ENCODE peak calls at places on chromosomes 11 and 22, in four cellular contexts. Y is AG10803, I is fibroblast of lung, Z is lower leg skin. D is an unnamed sample.

GRCh38 chr11:120065876-120066275 is 72.0 kb downstream of the TRIM29 start:
- DNase-seq in Y (no peak), I (no peak), Z (no peak), D (no peak)

GRCh38 chr11:122038543-122038942 is 77.5 kb downstream of the BLID start:
- DNase-seq in Y (peak; percentile 99), I (peak; percentile 96), Z (no peak), D (peak; percentile 95)

GRCh38 chr11:56533054-56533740 is 9.9 kb downstream of the OR5M11 start:
- DNase-seq in Y (no peak), I (no peak), Z (no peak), D (no peak)

GRCh38 chr11:67632175-67632981 is 2.6 kb upstream of the NUDT8 start:
- DNase-seq in Y (no peak), I (no peak), Z (no peak), D (no peak)

GRCh38 chr11:120182790-120183491 is 27.9 kb upstream of the OAF start:
- DNase-seq in Y (no peak), I (no peak), Z (peak; percentile 18), D (peak; percentile 53)

GRCh38 chr11:100823360-100823759 is 136.3 kb downstream of the ARHGAP42 start:
- DNase-seq in Y (peak; percentile 82), I (no peak), Z (no peak), D (peak; percentile 89)

GRCh38 chr22:19143967-19144400 is 467 bp downstream of the ESS2 start:
- DNase-seq in Y (peak; percentile 15), I (peak; percentile 25), Z (no peak), D (peak; percentile 8)

GRCh38 chr11:117976445-117976844 is 9.7 kb upstream of the IL10RA start:
- DNase-seq in Y (no peak), I (no peak), Z (no peak), D (no peak)

GRCh38 chr11:131455843-131456704 is 85.7 kb downstream of the NTM start:
- DNase-seq in Y (no peak), I (no peak), Z (no peak), D (no peak)

GRCh38 chr11:80239217-80239616 is 798.4 kb upstream of the TENM4 start:
- DNase-seq in Y (no peak), I (no peak), Z (no peak), D (no peak)

GRCh38 chr11:85647078-85647477 is 689 bp upstream of the TMEM126A start:
- DNase-seq in Y (no peak), I (no peak), Z (no peak), D (no peak)
- H3K4me3 ChIP-seq in Y (peak overlapping the region; percentile 92), I (peak overlapping the region; percentile 96), Z (no peak overlapping the region), D (peak overlapping the region; percentile 89)

GRCh38 chr11:72812604-72812967 is 1.6 kb upstream of the ATG16L2 start:
- DNase-seq in Y (no peak), I (no peak), Z (no peak), D (no peak)
- H3K4me3 ChIP-seq in Y (peak overlapping the region; percentile 90), I (peak overlapping the region; percentile 86), Z (no peak overlapping the region), D (peak overlapping the region; percentile 74)

GRCh38 chr11:112961146-112961668 is at the start of gene NCAM1:
- DNase-seq in Y (peak; percentile 84), I (peak; percentile 84), Z (peak; percentile 19), D (peak; percentile 49)
- H3K4me3 ChIP-seq in Y (peak within 1 kb of the TSS; percentile 67), I (peak within 1 kb of the TSS; percentile 39), Z (peak within 1 kb of the TSS; percentile 5), D (peak within 1 kb of the TSS; percentile 58)

GRCh38 chr22:41975299-41976069 is 6.2 kb downstream of the SEPTIN3 start:
- DNase-seq in Y (no peak), I (no peak), Z (no peak), D (no peak)
- H3K4me3 ChIP-seq in Y (no peak overlapping the region), I (no peak overlapping the region), Z (no peak overlapping the region), D (no peak overlapping the region)

GRCh38 chr22:26526165-26526564 is 13.9 kb upstream of the TFIP11 start:
- DNase-seq in Y (no peak), I (no peak), Z (no peak), D (no peak)

GRCh38 chr22:26527167-26527566 is 14.9 kb upstream of the TFIP11 start:
- DNase-seq in Y (no peak), I (no peak), Z (no peak), D (no peak)

GRCh38 chr22:26522012-26522411 is 9.7 kb upstream of the TFIP11 start:
- DNase-seq in Y (no peak), I (no peak), Z (no peak), D (no peak)

GRCh38 chr22:26522592-26522991 is 10.3 kb upstream of the TFIP11 start:
- DNase-seq in Y (no peak), I (no peak), Z (no peak), D (no peak)

DNA sequence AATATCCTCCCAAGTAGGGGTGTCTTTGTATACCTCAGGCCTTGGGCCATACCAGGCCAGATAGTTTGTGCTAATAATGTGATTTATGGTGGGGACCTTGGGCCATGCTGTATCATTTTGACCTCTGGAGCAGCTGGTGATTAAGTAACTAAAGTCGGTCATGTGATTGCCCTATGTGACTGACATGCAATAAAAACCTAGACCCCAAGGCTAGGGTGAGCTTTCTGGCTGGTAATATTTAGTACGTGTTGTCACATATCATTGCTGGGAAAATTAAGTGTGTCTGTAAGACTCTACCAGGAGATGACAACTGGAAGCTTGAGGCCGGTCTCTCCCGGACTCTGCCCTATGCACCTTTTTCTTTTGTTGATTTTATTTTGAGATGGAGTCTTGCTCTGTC is 12.6 kb upstream of the TFIP11 start:
- DNase-seq in Y (no peak), I (no peak), Z (no peak), D (no peak)
- H3K4me3 ChIP-seq in Y (no peak overlapping the region), I (no peak overlapping the region), Z (no peak overlapping the region), D (no peak overlapping the region)

GRCh38 chr11:76206077-76206326 is 300 bp downstream of the WNT11 start:
- DNase-seq in Y (no peak), I (no peak), Z (no peak), D (no peak)

GRCh38 chr11:76208438-76208828 is 2.1 kb upstream of the WNT11 start:
- DNase-seq in Y (no peak), I (no peak), Z (no peak), D (no peak)

GRCh38 chr11:76207642-76208378 is 1.5 kb upstream of the WNT11 start:
- DNase-seq in Y (peak; percentile 71), I (peak; percentile 65), Z (peak; percentile 63), D (peak; percentile 69)

GRCh38 chr11:76205252-76206076 is 838 bp downstream of the WNT11 start:
- DNase-seq in Y (no peak), I (no peak), Z (no peak), D (no peak)

GRCh38 chr11:76206327-76207081 is at the start of gene WNT11:
- DNase-seq in Y (no peak), I (peak; percentile 32), Z (no peak), D (peak; percentile 22)
- H3K4me3 ChIP-seq in Y (peak within 1 kb of the TSS; percentile 61), I (peak within 1 kb of the TSS; percentile 30), Z (peak within 1 kb of the TSS; percentile 31), D (peak within 1 kb of the TSS; percentile 58)

DNA sequence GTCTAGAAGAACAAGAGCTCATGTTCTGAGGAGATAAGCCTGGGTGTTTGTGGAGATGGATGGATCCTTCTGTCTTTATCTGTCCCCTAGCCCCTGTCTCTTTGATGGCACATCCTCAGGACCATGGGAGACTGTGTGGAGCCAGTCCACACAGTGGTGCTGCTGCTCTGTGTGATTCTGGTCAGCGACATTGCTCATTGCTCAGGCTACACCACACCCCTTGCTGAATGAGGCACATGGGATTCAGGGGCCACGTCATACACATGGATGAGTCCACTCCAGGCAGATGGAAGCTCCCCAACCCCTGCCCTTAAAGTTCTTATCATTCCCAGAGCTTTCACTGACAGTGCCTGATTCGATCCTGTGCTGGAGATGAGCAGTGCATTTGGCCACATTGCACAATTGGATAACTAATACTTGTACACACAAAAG is 222.2 kb downstream of the NAV2 start:
- DNase-seq in Y (peak; percentile 82), I (peak; percentile 88), Z (no peak), D (peak; percentile 78)
- H3K4me3 ChIP-seq in Y (no peak overlapping the region), I (no peak overlapping the region), Z (no peak overlapping the region), D (no peak overlapping the region)

GRCh38 chr22:42073568-42074152 is 388 bp upstream of the PHETA2 start:
- DNase-seq in Y (no peak), I (no peak), Z (no peak), D (no peak)
- H3K4me3 ChIP-seq in Y (peak overlapping the region; percentile 79), I (peak overlapping the region; percentile 52), Z (peak overlapping the region; percentile 58), D (peak overlapping the region; percentile 70)

GRCh38 chr22:35401863-35402262 is 1.9 kb downstream of the MCM5 start:
- DNase-seq in Y (no peak), I (no peak), Z (no peak), D (no peak)
- H3K4me3 ChIP-seq in Y (no peak overlapping the region), I (no peak overlapping the region), Z (no peak overlapping the region), D (no peak overlapping the region)